ENCODE peak calls at places on chromosome 5, in five cellular contexts. One of them, this sample, is unnamed.

GRCh38 chr5:128924299-128924698 is 41.0 kb upstream of the SLC27A6 start:
- DNase-seq in cardiac fibroblast: no peak
- DNase-seq in GM12865: no peak
- DNase-seq in CD4-positive, alpha-beta T cell: no peak
- DNase-seq in endodermal cell: no peak
- DNase-seq in this sample: no peak

GRCh38 chr5:6377582-6378127 is 692 bp downstream of the MED10 start:
- DNase-seq in cardiac fibroblast: peak; percentile 6
- DNase-seq in GM12865: peak; percentile 20
- DNase-seq in CD4-positive, alpha-beta T cell: no peak
- DNase-seq in endodermal cell: no peak
- DNase-seq in this sample: no peak

GRCh38 chr5:53006920-53007890 is 18.1 kb downstream of the ITGA2 start:
- DNase-seq in cardiac fibroblast: peak; percentile 37
- DNase-seq in GM12865: no peak
- DNase-seq in CD4-positive, alpha-beta T cell: no peak
- DNase-seq in endodermal cell: no peak
- DNase-seq in this sample: peak; percentile 48

GRCh38 chr5:134844252-134844651 is 1.5 kb upstream of the C5orf24 start:
- DNase-seq in cardiac fibroblast: no peak
- DNase-seq in GM12865: no peak
- DNase-seq in CD4-positive, alpha-beta T cell: no peak
- DNase-seq in endodermal cell: no peak
- DNase-seq in this sample: no peak

GRCh38 chr5:103293719-103294118 is 35.2 kb downstream of the MACIR start:
- DNase-seq in cardiac fibroblast: peak; percentile 30
- DNase-seq in GM12865: no peak
- DNase-seq in CD4-positive, alpha-beta T cell: no peak
- DNase-seq in endodermal cell: no peak
- DNase-seq in this sample: no peak

GRCh38 chr5:38347896-38348295 is 89.5 kb downstream of the EGFLAM start:
- DNase-seq in cardiac fibroblast: no peak
- DNase-seq in GM12865: no peak
- DNase-seq in CD4-positive, alpha-beta T cell: no peak
- DNase-seq in endodermal cell: peak; percentile 29
- DNase-seq in this sample: peak; percentile 20

GRCh38 chr5:68343421-68343826 is 127.9 kb downstream of the PIK3R1 start:
- DNase-seq in cardiac fibroblast: peak; percentile 90
- DNase-seq in GM12865: peak; percentile 67
- DNase-seq in CD4-positive, alpha-beta T cell: no peak
- DNase-seq in endodermal cell: peak; percentile 50
- DNase-seq in this sample: peak; percentile 81

GRCh38 chr5:107526263-107526937 is 144.3 kb downstream of the EFNA5 start:
- DNase-seq in cardiac fibroblast: peak; percentile 38
- DNase-seq in GM12865: no peak
- DNase-seq in CD4-positive, alpha-beta T cell: no peak
- DNase-seq in endodermal cell: no peak
- DNase-seq in this sample: no peak

GRCh38 chr5:73763300-73764032 is 137.5 kb downstream of the ARHGEF28 start:
- DNase-seq in cardiac fibroblast: no peak
- DNase-seq in GM12865: no peak
- DNase-seq in CD4-positive, alpha-beta T cell: no peak
- DNase-seq in endodermal cell: no peak
- DNase-seq in this sample: peak; percentile 69

GRCh38 chr5:43730832-43731342 is 127.9 kb downstream of the NNT start:
- DNase-seq in cardiac fibroblast: peak; percentile 31
- DNase-seq in GM12865: no peak
- DNase-seq in CD4-positive, alpha-beta T cell: no peak
- DNase-seq in endodermal cell: no peak
- DNase-seq in this sample: no peak

GRCh38 chr5:170693701-170694100 is 89.8 kb upstream of the GABRP start:
- DNase-seq in cardiac fibroblast: peak; percentile 1
- DNase-seq in GM12865: no peak
- DNase-seq in CD4-positive, alpha-beta T cell: no peak
- DNase-seq in endodermal cell: peak; percentile 75
- DNase-seq in this sample: no peak

GRCh38 chr5:158522761-158523160 is 577.0 kb downstream of the EBF1 start:
- DNase-seq in cardiac fibroblast: peak; percentile 41
- DNase-seq in GM12865: no peak
- DNase-seq in CD4-positive, alpha-beta T cell: no peak
- DNase-seq in endodermal cell: no peak
- DNase-seq in this sample: no peak

GRCh38 chr5:140302786-140303639 is at the start of gene PFDN1:
- DNase-seq in cardiac fibroblast: peak; percentile 96
- DNase-seq in GM12865: peak; percentile 96
- DNase-seq in CD4-positive, alpha-beta T cell: peak; percentile 79
- DNase-seq in endodermal cell: peak; percentile 98
- DNase-seq in this sample: peak; percentile 91

GRCh38 chr5:140348104-140348503 is 1.7 kb upstream of the HBEGF start:
- DNase-seq in cardiac fibroblast: no peak
- DNase-seq in GM12865: no peak
- DNase-seq in CD4-positive, alpha-beta T cell: no peak
- DNase-seq in endodermal cell: no peak
- DNase-seq in this sample: no peak

GRCh38 chr5:88883566-88884434 is 816 bp upstream of the MEF2C start:
- DNase-seq in cardiac fibroblast: peak; percentile 83
- DNase-seq in GM12865: peak; percentile 85
- DNase-seq in CD4-positive, alpha-beta T cell: no peak
- DNase-seq in endodermal cell: peak; percentile 84
- DNase-seq in this sample: peak; percentile 90

GRCh38 chr5:151040211-151040747 is 19.9 kb downstream of the GPX3 start:
- DNase-seq in cardiac fibroblast: no peak
- DNase-seq in GM12865: no peak
- DNase-seq in CD4-positive, alpha-beta T cell: no peak
- DNase-seq in endodermal cell: no peak
- DNase-seq in this sample: peak; percentile 21
- TF ChIP-seq CTCF in cardiac fibroblast: peak; percentile 12
- TF ChIP-seq CTCF in GM12865: no peak
- TF ChIP-seq CTCF in CD4-positive, alpha-beta T cell: no peak
- TF ChIP-seq CTCF in endodermal cell: no peak
- TF ChIP-seq CTCF in this sample: no peak

GRCh38 chr5:80656425-80656824 is 1.6 kb upstream of the DHFR start:
- DNase-seq in cardiac fibroblast: no peak
- DNase-seq in GM12865: no peak
- DNase-seq in CD4-positive, alpha-beta T cell: no peak
- DNase-seq in endodermal cell: no peak
- DNase-seq in this sample: peak; percentile 10
- TF ChIP-seq CTCF in cardiac fibroblast: no peak
- TF ChIP-seq CTCF in GM12865: peak; percentile 26
- TF ChIP-seq CTCF in CD4-positive, alpha-beta T cell: no peak
- TF ChIP-seq CTCF in endodermal cell: peak; percentile 66
- TF ChIP-seq CTCF in this sample: no peak

GRCh38 chr5:110333384-110333783 is 393.1 kb downstream of the TMEM232 start:
- DNase-seq in cardiac fibroblast: peak; percentile 14
- DNase-seq in GM12865: peak; percentile 8
- DNase-seq in CD4-positive, alpha-beta T cell: no peak
- DNase-seq in endodermal cell: peak; percentile 82
- DNase-seq in this sample: no peak
- TF ChIP-seq CTCF in cardiac fibroblast: peak; percentile 14
- TF ChIP-seq CTCF in GM12865: peak; percentile 35
- TF ChIP-seq CTCF in CD4-positive, alpha-beta T cell: no peak
- TF ChIP-seq CTCF in endodermal cell: peak; percentile 87
- TF ChIP-seq CTCF in this sample: peak; percentile 5

GRCh38 chr5:1325870-1326546 is 18.9 kb downstream of the CLPTM1L start:
- DNase-seq in cardiac fibroblast: no peak
- DNase-seq in GM12865: no peak
- DNase-seq in CD4-positive, alpha-beta T cell: no peak
- DNase-seq in endodermal cell: peak; percentile 42
- DNase-seq in this sample: peak; percentile 68

GRCh38 chr5:1325191-1325741 is 19.6 kb downstream of the CLPTM1L start:
- DNase-seq in cardiac fibroblast: no peak
- DNase-seq in GM12865: no peak
- DNase-seq in CD4-positive, alpha-beta T cell: no peak
- DNase-seq in endodermal cell: peak; percentile 24
- DNase-seq in this sample: no peak

GRCh38 chr5:1324301-1324700 is 20.6 kb downstream of the CLPTM1L start:
- DNase-seq in cardiac fibroblast: no peak
- DNase-seq in GM12865: no peak
- DNase-seq in CD4-positive, alpha-beta T cell: no peak
- DNase-seq in endodermal cell: peak; percentile 32
- DNase-seq in this sample: no peak

GRCh38 chr5:1323803-1324173 is 21.1 kb downstream of the CLPTM1L start:
- DNase-seq in cardiac fibroblast: no peak
- DNase-seq in GM12865: no peak
- DNase-seq in CD4-positive, alpha-beta T cell: no peak
- DNase-seq in endodermal cell: peak; percentile 28
- DNase-seq in this sample: no peak

DNA sequence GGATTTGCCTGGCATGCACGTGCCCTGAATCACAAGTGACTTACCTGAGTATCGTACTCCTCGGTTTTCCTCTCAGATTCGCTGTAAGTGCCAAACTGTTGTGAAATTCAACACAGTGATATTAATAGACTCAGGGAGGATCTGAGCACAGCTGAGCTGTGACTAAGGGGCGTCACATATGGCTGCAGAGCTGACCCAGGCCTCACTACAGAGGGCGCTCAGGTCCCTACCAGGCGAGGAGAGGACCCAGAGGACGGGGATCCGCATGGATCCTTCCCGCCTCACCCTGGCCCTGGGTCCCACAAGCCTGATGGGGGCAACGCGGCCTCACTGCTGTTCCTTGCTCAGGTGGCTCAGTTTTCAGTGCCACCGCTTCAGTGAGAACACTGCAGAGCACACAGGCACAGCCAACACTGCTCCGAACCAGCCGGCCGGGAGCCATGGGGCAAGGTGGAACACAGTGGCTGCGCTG is 20.1 kb downstream of the CLPTM1L start:
- DNase-seq in cardiac fibroblast: no peak
- DNase-seq in GM12865: no peak
- DNase-seq in CD4-positive, alpha-beta T cell: no peak
- DNase-seq in endodermal cell: peak; percentile 54
- DNase-seq in this sample: no peak
- TF ChIP-seq CTCF in cardiac fibroblast: no peak
- TF ChIP-seq CTCF in GM12865: no peak
- TF ChIP-seq CTCF in CD4-positive, alpha-beta T cell: no peak
- TF ChIP-seq CTCF in endodermal cell: peak; percentile 33
- TF ChIP-seq CTCF in this sample: no peak

GRCh38 chr5:31867219-31867618 is 228.3 kb downstream of the PDZD2 start:
- DNase-seq in cardiac fibroblast: no peak
- DNase-seq in GM12865: no peak
- DNase-seq in CD4-positive, alpha-beta T cell: no peak
- DNase-seq in endodermal cell: peak; percentile 35
- DNase-seq in this sample: no peak

GRCh38 chr5:31860726-31861432 is 221.9 kb downstream of the PDZD2 start:
- DNase-seq in cardiac fibroblast: no peak
- DNase-seq in GM12865: no peak
- DNase-seq in CD4-positive, alpha-beta T cell: no peak
- DNase-seq in endodermal cell: peak; percentile 34
- DNase-seq in this sample: no peak

GRCh38 chr5:31861601-31862000 is 222.7 kb downstream of the PDZD2 start:
- DNase-seq in cardiac fibroblast: no peak
- DNase-seq in GM12865: no peak
- DNase-seq in CD4-positive, alpha-beta T cell: no peak
- DNase-seq in endodermal cell: peak; percentile 17
- DNase-seq in this sample: no peak

GRCh38 chr5:31866166-31866565 is 227.2 kb downstream of the PDZD2 start:
- DNase-seq in cardiac fibroblast: no peak
- DNase-seq in GM12865: no peak
- DNase-seq in CD4-positive, alpha-beta T cell: no peak
- DNase-seq in endodermal cell: peak; percentile 36
- DNase-seq in this sample: no peak

DNA sequence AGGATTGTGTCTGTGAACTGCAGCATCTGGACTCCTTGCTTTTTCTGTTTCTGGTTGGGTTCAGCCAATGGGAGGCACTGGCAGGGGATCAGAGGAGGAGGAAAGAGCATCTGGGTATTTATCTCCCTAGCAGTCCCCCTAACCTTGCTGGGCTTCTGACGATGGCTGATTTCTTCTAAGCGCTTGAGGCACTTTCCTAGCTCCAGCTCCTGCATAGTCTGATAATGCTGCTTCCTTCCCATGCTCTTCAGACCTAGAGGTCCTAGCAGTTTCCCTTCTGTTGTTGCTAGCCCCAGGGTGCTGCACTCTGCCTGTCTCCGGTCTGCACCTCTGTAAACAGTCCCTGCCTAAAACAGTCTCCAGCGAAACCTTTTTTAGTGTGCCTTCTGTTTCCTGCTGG is 225.1 kb downstream of the PDZD2 start:
- DNase-seq in cardiac fibroblast: no peak
- DNase-seq in GM12865: no peak
- DNase-seq in CD4-positive, alpha-beta T cell: no peak
- DNase-seq in endodermal cell: peak; percentile 52
- DNase-seq in this sample: no peak
- TF ChIP-seq CTCF in cardiac fibroblast: no peak
- TF ChIP-seq CTCF in GM12865: no peak
- TF ChIP-seq CTCF in CD4-positive, alpha-beta T cell: no peak
- TF ChIP-seq CTCF in endodermal cell: no peak
- TF ChIP-seq CTCF in this sample: no peak

DNA sequence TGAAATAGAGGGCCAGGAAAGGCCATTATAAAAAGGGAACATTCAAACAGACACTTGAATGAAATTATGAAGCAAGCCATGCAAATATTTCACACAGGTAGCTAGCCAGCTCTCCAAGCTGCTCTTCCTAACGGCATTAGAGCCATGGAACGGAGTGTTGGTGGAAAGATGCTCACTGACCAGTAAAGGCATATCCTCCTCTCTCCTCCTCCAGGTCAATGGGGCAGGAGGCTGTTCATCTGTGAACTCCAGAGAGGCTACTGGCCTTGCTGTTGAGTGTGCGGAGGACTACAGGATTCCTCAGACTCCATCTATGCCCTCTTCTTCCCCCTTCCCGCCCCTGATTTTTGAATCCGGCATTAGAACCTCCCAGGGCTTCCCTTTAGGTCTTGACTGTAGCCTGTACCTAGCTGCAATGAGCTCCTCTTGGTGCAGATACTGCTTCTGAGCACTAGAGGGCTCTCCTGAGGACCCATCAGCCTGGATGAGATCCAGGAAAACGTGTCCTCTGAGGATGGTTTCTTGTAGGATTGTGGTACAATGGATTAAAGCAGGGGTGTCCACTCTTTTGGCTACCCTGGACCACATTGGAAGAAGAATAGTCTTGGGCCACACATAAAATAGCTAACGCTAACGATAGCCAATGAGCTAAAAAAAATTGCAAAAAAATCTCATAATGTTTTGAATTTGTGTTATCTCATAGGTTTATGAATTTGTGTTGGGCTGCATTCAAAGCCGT is 162.2 kb downstream of the SREK1 start:
- DNase-seq in cardiac fibroblast: peak; percentile 78
- DNase-seq in GM12865: peak; percentile 54
- DNase-seq in CD4-positive, alpha-beta T cell: no peak
- DNase-seq in endodermal cell: peak; percentile 85
- DNase-seq in this sample: peak; percentile 84
- TF ChIP-seq CTCF in cardiac fibroblast: peak; percentile 96
- TF ChIP-seq CTCF in GM12865: peak; percentile 90
- TF ChIP-seq CTCF in CD4-positive, alpha-beta T cell: peak; percentile 77
- TF ChIP-seq CTCF in endodermal cell: peak; percentile 88
- TF ChIP-seq CTCF in this sample: peak; percentile 98

DNA sequence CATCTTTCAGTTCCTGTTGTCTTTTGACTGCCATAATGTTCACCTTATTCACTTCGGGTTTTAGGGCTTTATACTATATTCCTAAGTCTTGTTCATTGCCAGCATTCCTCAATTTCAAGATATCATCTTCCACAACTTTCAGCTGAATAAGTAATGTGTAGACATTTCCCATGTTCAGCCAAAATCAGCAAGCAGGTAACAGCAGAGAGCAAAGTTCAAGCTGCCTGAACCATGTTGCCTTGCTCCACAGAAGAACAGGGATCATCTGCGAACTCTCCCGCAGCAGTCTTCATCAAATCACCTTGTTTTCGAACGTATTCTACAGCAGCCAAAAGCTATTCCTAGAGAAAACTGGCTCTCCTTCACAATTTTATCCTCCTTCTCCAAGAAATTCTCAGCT is 95.3 kb upstream of the CCDC112 start:
- DNase-seq in cardiac fibroblast: no peak
- DNase-seq in GM12865: no peak
- DNase-seq in CD4-positive, alpha-beta T cell: no peak
- DNase-seq in endodermal cell: no peak
- DNase-seq in this sample: no peak
- TF ChIP-seq CTCF in cardiac fibroblast: no peak
- TF ChIP-seq CTCF in GM12865: no peak
- TF ChIP-seq CTCF in CD4-positive, alpha-beta T cell: no peak
- TF ChIP-seq CTCF in endodermal cell: no peak
- TF ChIP-seq CTCF in this sample: no peak